ENCODE peak calls at places on chromosome 10, in nine cellular contexts. K is psoas muscle; W is transverse colon; U is pancreas; Z is mesenchymal stem cell; Y is HCT116; R is mammary epithelial cell; B is BJ; O is naive thymus-derived CD4-positive, alpha-beta T cell. N is an unnamed sample.
A peak's percentile ranks its signal among the peaks of the same experiment; 100 is the strongest.

GRCh38 chr10:22333167-22333566 is 12.1 kb upstream of the SPAG6 start:
- DNase-seq in R (no peak), Z (no peak), O (peak; percentile 77), K (no peak), W (no peak), U (no peak), Y (no peak), B (no peak), N (peak; percentile 79)

GRCh38 chr10:70183304-70183703 is 13.0 kb upstream of the SAR1A start:
- DNase-seq in K (no peak), U (no peak), O (no peak), R (no peak), Z (no peak), Y (no peak), B (no peak), W (no peak), N (no peak)

GRCh38 chr10:115417585-115418265 is 324.6 kb downstream of the ATRNL1 start:
- DNase-seq in Y (peak; percentile 66), B (peak; percentile 1), U (peak; percentile 23), O (no peak), Z (peak; percentile 70), R (peak; percentile 45), K (no peak), W (peak; percentile 8), N (no peak)

GRCh38 chr10:126749030-126749655 is 78.7 kb upstream of the C10orf90 start:
- DNase-seq in R (peak; percentile 51), O (no peak), K (peak; percentile 51), B (peak; percentile 5), W (peak; percentile 67), Z (peak; percentile 84), Y (peak; percentile 70), U (peak; percentile 83), N (no peak)

GRCh38 chr10:60521974-60522405 is 132.3 kb upstream of the ANK3 start:
- DNase-seq in Y (no peak), U (no peak), O (no peak), W (no peak), B (peak; percentile 51), K (no peak), Z (no peak), R (peak; percentile 73), N (no peak)

GRCh38 chr10:65328486-65328885 is 1597.3 kb upstream of the LRRTM3 start:
- DNase-seq in Y (no peak), U (no peak), Z (no peak), K (no peak), W (no peak), O (no peak), B (no peak), R (no peak), N (no peak)

GRCh38 chr10:131271195-131271880 is 40.2 kb downstream of the TCERG1L start:
- DNase-seq in Y (no peak), O (no peak), W (no peak), K (no peak), R (no peak), B (no peak), Z (no peak), U (no peak), N (no peak)

GRCh38 chr10:91190388-91190870 is 30.0 kb upstream of the PCGF5 start:
- DNase-seq in Y (no peak), B (peak; percentile 54), Z (peak; percentile 26), U (no peak), O (no peak), K (no peak), R (no peak), W (no peak), N (no peak)

GRCh38 chr10:125348536-125348935 is 188.2 kb upstream of the CTBP2 start:
- DNase-seq in W (no peak), K (no peak), R (no peak), B (no peak), Z (no peak), O (no peak), U (no peak), Y (no peak), N (no peak)

GRCh38 chr10:99788598-99789259 is 6.3 kb downstream of the ABCC2 start:
- DNase-seq in Y (no peak), O (no peak), U (peak; percentile 12), R (no peak), W (peak; percentile 20), B (peak; percentile 81), K (peak; percentile 32), Z (peak; percentile 71), N (no peak)

GRCh38 chr10:91762878-91763277 is 35.3 kb upstream of the TNKS2 start:
- DNase-seq in Z (no peak), R (no peak), O (no peak), W (no peak), B (no peak), U (no peak), Y (no peak), K (no peak), N (no peak)

GRCh38 chr10:44851881-44852280 is 59.3 kb upstream of the TMEM72 start:
- DNase-seq in R (no peak), Y (no peak), O (no peak), W (no peak), Z (no peak), K (no peak), B (no peak), U (no peak), N (no peak)

GRCh38 chr10:78039743-78040142 is 6.1 kb downstream of the RPS24 start:
- DNase-seq in R (no peak), W (no peak), O (no peak), Y (no peak), K (no peak), B (no peak), U (no peak), Z (no peak), N (no peak)

GRCh38 chr10:101139421-101139911 is 8.4 kb downstream of the TLX1 start:
- DNase-seq in R (no peak), Y (no peak), O (no peak), K (no peak), U (no peak), B (no peak), Z (peak; percentile 33), W (no peak), N (no peak)

GRCh38 chr10:28449382-28449781 is 83.5 kb upstream of the WAC start:
- DNase-seq in Y (no peak), K (no peak), W (no peak), U (no peak), O (no peak), R (no peak), B (no peak), Z (no peak), N (no peak)

GRCh38 chr10:131180941-131181855 is 130.3 kb downstream of the TCERG1L start:
- DNase-seq in U (no peak), B (no peak), Y (no peak), Z (no peak), R (no peak), O (no peak), W (no peak), K (no peak), N (no peak)

GRCh38 chr10:91012502-91012901 is 91.6 kb upstream of the ANKRD1 start:
- DNase-seq in R (no peak), O (no peak), Z (no peak), W (no peak), K (no peak), Y (no peak), U (no peak), B (no peak), N (no peak)

GRCh38 chr10:86298501-86299001 is 68.0 kb downstream of the GRID1 start:
- DNase-seq in W (no peak), O (no peak), Y (no peak), K (no peak), R (no peak), U (no peak), B (no peak), Z (no peak), N (no peak)

DNA sequence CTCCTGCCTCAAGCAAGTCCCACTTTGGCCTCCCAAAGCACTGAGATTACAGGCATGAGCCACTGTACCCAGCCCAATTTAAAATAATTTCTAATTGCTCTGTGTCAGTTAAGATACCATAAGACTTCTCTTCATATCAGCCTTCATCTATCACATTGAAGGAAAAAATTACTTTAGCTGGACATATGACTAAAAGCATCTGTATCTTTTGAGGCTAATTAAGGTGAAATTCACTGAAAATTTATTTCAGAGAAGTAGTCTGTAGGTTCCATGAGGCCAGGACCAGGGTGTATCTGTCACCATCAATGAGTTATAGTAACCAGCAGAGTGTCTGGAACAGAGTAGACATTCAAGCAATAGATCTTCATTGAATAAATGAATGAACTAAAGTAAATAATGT is 205.2 kb upstream of the PHYHIPL start:
- DNase-seq in Z (no peak), U (no peak), K (no peak), W (no peak), R (no peak), B (no peak), Y (no peak), O (no peak), N (no peak)
- H3K4me3 ChIP-seq in Z (no peak overlapping the region), U (no peak overlapping the region), K (no peak overlapping the region), W (no peak overlapping the region), R (no peak overlapping the region), B (no peak overlapping the region), Y (no peak overlapping the region), O (no peak overlapping the region), N (no peak overlapping the region)

DNA sequence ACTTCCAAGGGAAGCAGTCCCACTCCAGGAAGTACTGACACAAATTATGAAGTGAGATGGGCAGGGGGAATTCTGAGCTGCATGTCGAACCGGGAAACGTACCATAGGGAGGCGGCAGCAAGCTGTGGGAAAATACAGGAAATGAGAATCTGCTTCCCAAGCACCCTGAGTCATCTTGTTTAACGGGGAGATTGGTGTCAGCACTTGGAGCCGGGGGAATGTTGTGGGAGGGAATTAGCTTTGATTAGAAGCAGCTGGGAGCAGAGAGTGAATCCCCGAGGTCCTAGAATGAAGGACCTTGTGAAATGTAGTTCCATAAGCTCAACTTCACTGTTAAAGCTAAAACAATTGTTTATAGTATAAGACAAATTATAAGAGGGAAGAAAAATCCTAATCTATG is 141.4 kb upstream of the PRKCQ start:
- DNase-seq in Y (peak; percentile 37), Z (peak; percentile 99), B (peak; percentile 93), R (peak; percentile 84), W (peak; percentile 29), O (no peak), K (peak; percentile 41), U (no peak), N (no peak)
- H3K27me3 ChIP-seq in Y (no peaks in the 10 kb centered on the region), Z (no peaks in the 10 kb centered on the region), B (no peaks in the 10 kb centered on the region), R (no peaks in the 10 kb centered on the region), W (peaks cover 6% of the 10 kb centered on the region), O (no peaks in the 10 kb centered on the region), K (no peaks in the 10 kb centered on the region), U (no peaks in the 10 kb centered on the region), N (peaks cover 18% of the 10 kb centered on the region)

GRCh38 chr10:47062801-47063200 is 151.6 kb downstream of the PTPN20 start:
- DNase-seq in Y (no peak), B (no peak), K (no peak), U (no peak), O (no peak), R (no peak), W (no peak), Z (no peak), N (no peak)
- H3K4me3 ChIP-seq in Y (no peak overlapping the region), B (no peak overlapping the region), K (no peak overlapping the region), U (no peak overlapping the region), O (no peak overlapping the region), R (no peak overlapping the region), W (no peak overlapping the region), Z (peak overlapping the region; percentile 36), N (no peak overlapping the region)

GRCh38 chr10:117547301-117548153 is 5.0 kb downstream of the EMX2 start:
- DNase-seq in K (no peak), U (no peak), Z (no peak), O (no peak), Y (no peak), B (no peak), R (no peak), W (no peak), N (no peak)
- H3K27me3 ChIP-seq in K (peaks cover 96% of the 10 kb centered on the region), U (no peaks in the 10 kb centered on the region), Z (no peaks in the 10 kb centered on the region), O (no peaks in the 10 kb centered on the region), Y (peaks cover 17% of the 10 kb centered on the region), B (peaks cover 37% of the 10 kb centered on the region), R (peaks cover 89% of the 10 kb centered on the region), W (peaks cover 100% of the 10 kb centered on the region), N (peaks cover 31% of the 10 kb centered on the region)

GRCh38 chr10:6328708-6329423 is 126.1 kb downstream of the PFKFB3 start:
- DNase-seq in O (no peak), B (no peak), Y (no peak), K (peak; percentile 56), Z (no peak), U (no peak), R (no peak), W (no peak), N (no peak)
- H3K4me3 ChIP-seq in O (no peak overlapping the region), B (no peak overlapping the region), Y (no peak overlapping the region), K (peak overlapping the region; percentile 28), Z (no peak overlapping the region), U (no peak overlapping the region), R (no peak overlapping the region), W (no peak overlapping the region), N (no peak overlapping the region)

N was measured in CD4-positive, CD25-positive, alpha-beta regulatory T cell.